ENCODE peak calls at places on chromosomes 13 and 19, in seven cellular contexts. N, R, G, W, D, L and Y are unnamed samples.

GRCh38 chr19:8567522-8568172 is 9.6 kb downstream of the MYO1F start:
- DNase-seq in N (no peak), R (no peak), G (no peak), W (no peak), D (no peak), L (no peak), Y (no peak)

GRCh38 chr13:112728375-112729126 is 38.7 kb downstream of the ATP11A start:
- DNase-seq in N (no peak), R (no peak), G (no peak), W (peak; percentile 24), D (no peak), L (no peak), Y (no peak)

GRCh38 chr13:66323695-66324094 is 906.4 kb downstream of the PCDH9 start:
- DNase-seq in N (no peak), R (peak; percentile 73), G (no peak), W (no peak), D (no peak), L (no peak), Y (no peak)

GRCh38 chr13:112722433-112723250 is 32.8 kb downstream of the ATP11A start:
- DNase-seq in N (no peak), R (peak; percentile 85), G (peak; percentile 94), W (no peak), D (no peak), L (peak; percentile 98), Y (peak; percentile 99)

GRCh38 chr13:94224670-94225069 is 254.8 kb downstream of the DCT start:
- DNase-seq in N (no peak), R (no peak), G (peak; percentile 44), W (no peak), D (no peak), L (no peak), Y (no peak)

GRCh38 chr19:23481043-23481442 is 85.8 kb upstream of the ZNF91 start:
- DNase-seq in N (no peak), R (no peak), G (no peak), W (no peak), D (no peak), L (no peak), Y (no peak)

GRCh38 chr19:45878043-45878794 is 7.7 kb downstream of the IRF2BP1 start:
- DNase-seq in N (no peak), R (no peak), G (no peak), W (no peak), D (no peak), L (no peak), Y (peak; percentile 29)

GRCh38 chr13:40508112-40508511 is 158.3 kb downstream of the FOXO1 start:
- DNase-seq in N (no peak), R (peak; percentile 5), G (no peak), W (no peak), D (no peak), L (no peak), Y (no peak)

GRCh38 chr19:55156202-55157063 is 1.1 kb downstream of the TNNI3 start:
- DNase-seq in N (peak; percentile 91), R (peak; percentile 39), G (peak; percentile 91), W (peak; percentile 99), D (no peak), L (peak; percentile 44), Y (no peak)

GRCh38 chr13:48220592-48221300 is 12.3 kb upstream of the ITM2B start:
- DNase-seq in N (no peak), R (no peak), G (no peak), W (no peak), D (no peak), L (no peak), Y (peak; percentile 51)

GRCh38 chr19:55289117-55289796 is 5.5 kb downstream of the BRSK1 start:
- DNase-seq in N (no peak), R (no peak), G (peak; percentile 54), W (no peak), D (no peak), L (no peak), Y (no peak)

GRCh38 chr19:1168877-1169791 is 4.9 kb downstream of the SBNO2 start:
- DNase-seq in N (no peak), R (peak; percentile 91), G (peak; percentile 58), W (no peak), D (no peak), L (peak; percentile 85), Y (peak; percentile 62)

GRCh38 chr13:87884874-87885273 is 213.7 kb downstream of the SLITRK5 start:
- DNase-seq in N (peak; percentile 15), R (peak; percentile 78), G (peak; percentile 82), W (peak; percentile 39), D (peak; percentile 13), L (peak; percentile 2), Y (no peak)

GRCh38 chr19:940591-941291 is 14.9 kb downstream of the ARID3A start:
- DNase-seq in N (no peak), R (no peak), G (no peak), W (no peak), D (no peak), L (peak; percentile 57), Y (peak; percentile 66)

GRCh38 chr13:27034678-27035111 is 136.9 kb downstream of the USP12 start:
- DNase-seq in N (no peak), R (peak; percentile 41), G (peak; percentile 54), W (peak; percentile 65), D (no peak), L (no peak), Y (no peak)

GRCh38 chr19:33193864-33194362 is at the start of gene LRP3:
- DNase-seq in N (no peak), R (peak; percentile 34), G (peak; percentile 23), W (no peak), D (no peak), L (peak; percentile 11), Y (no peak)

GRCh38 chr13:93039131-93039530 is 187.5 kb upstream of the GPC6 start:
- DNase-seq in N (no peak), R (peak; percentile 9), G (peak; percentile 34), W (no peak), D (no peak), L (peak; percentile 67), Y (no peak)

GRCh38 chr13:42283574-42283973 is 11.6 kb downstream of the AKAP11 start:
- DNase-seq in N (no peak), R (no peak), G (peak; percentile 32), W (no peak), D (no peak), L (no peak), Y (no peak)

GRCh38 chr13:51041126-51041525 is 69.9 kb downstream of the C13orf42 start:
- DNase-seq in N (no peak), R (no peak), G (no peak), W (no peak), D (no peak), L (no peak), Y (no peak)

GRCh38 chr13:110264685-110265275 is 42.2 kb downstream of the COL4A1 start:
- DNase-seq in N (no peak), R (no peak), G (peak; percentile 28), W (no peak), D (no peak), L (no peak), Y (peak; percentile 67)

GRCh38 chr19:3162418-3163229 is 15.9 kb upstream of the S1PR4 start:
- DNase-seq in N (no peak), R (peak; percentile 32), G (peak; percentile 51), W (no peak), D (no peak), L (no peak), Y (peak; percentile 26)

GRCh38 chr19:14081797-14082674 is 3.5 kb downstream of the C19orf67 start:
- DNase-seq in N (no peak), R (no peak), G (no peak), W (no peak), D (no peak), L (peak; percentile 27), Y (peak; percentile 89)

GRCh38 chr13:44627441-44627840 is 51.3 kb upstream of the TSC22D1 start:
- DNase-seq in N (no peak), R (no peak), G (no peak), W (no peak), D (no peak), L (peak; percentile 25), Y (peak; percentile 90)

GRCh38 chr13:104571161-104571889 is 1505.1 kb upstream of the SLC10A2 start:
- DNase-seq in N (peak; percentile 51), R (peak; percentile 83), G (peak; percentile 90), W (peak; percentile 75), D (peak; percentile 46), L (peak; percentile 82), Y (peak; percentile 94)

DNA sequence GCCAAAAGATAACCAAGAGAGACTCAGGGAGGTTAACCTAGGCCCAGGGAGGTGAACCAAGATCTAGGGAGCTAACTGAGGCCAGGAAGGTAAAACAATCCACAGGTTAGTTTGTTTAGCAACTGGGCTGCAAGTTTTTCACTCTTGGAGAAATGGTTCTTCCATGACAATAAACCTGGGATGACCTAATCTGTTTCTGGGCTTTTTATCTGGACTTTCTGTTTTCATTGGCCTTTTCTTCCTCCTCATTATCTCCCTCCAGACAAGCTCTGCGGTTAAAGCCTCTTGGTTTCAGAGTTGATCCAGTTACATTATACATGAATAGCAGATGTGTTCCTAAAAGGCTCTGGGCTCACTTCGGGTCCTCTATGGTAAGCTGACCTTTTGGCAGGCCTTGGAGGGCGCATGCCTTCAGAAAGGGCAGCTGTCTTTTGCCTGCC is 44.2 kb downstream of the PCDH8 start:
- DNase-seq in N (no peak), R (no peak), G (no peak), W (no peak), D (no peak), L (no peak), Y (no peak)
- H3K79me1 ChIP-seq in N (no peaks in the 10 kb centered on the region), R (no peaks in the 10 kb centered on the region), G (no peaks in the 10 kb centered on the region), W (no peaks in the 10 kb centered on the region), D (no peaks in the 10 kb centered on the region), L (no peaks in the 10 kb centered on the region), Y (no peaks in the 10 kb centered on the region)

GRCh38 chr13:33322474-33322827 is 36.9 kb upstream of the STARD13 start:
- DNase-seq in N (no peak), R (peak; percentile 48), G (no peak), W (no peak), D (no peak), L (peak; percentile 95), Y (peak; percentile 90)
- H3K79me1 ChIP-seq in N (no peaks in the 10 kb centered on the region), R (peaks cover 14% of the 10 kb centered on the region), G (no peaks in the 10 kb centered on the region), W (no peaks in the 10 kb centered on the region), D (no peaks in the 10 kb centered on the region), L (peaks cover 18% of the 10 kb centered on the region), Y (no peaks in the 10 kb centered on the region)

GRCh38 chr13:38688674-38689073 is 1.8 kb downstream of the FREM2 start:
- DNase-seq in N (no peak), R (no peak), G (no peak), W (no peak), D (no peak), L (no peak), Y (no peak)
- H3K79me1 ChIP-seq in N (peaks cover 2% of the 10 kb centered on the region), R (no peaks in the 10 kb centered on the region), G (no peaks in the 10 kb centered on the region), W (peaks cover 3% of the 10 kb centered on the region), D (no peaks in the 10 kb centered on the region), L (no peaks in the 10 kb centered on the region), Y (peaks cover 16% of the 10 kb centered on the region)

GRCh38 chr19:5316138-5316537 is 24.5 kb downstream of the PTPRS start:
- DNase-seq in N (no peak), R (no peak), G (no peak), W (no peak), D (no peak), L (no peak), Y (peak; percentile 31)

GRCh38 chr19:5312058-5312457 is 28.6 kb downstream of the PTPRS start:
- DNase-seq in N (no peak), R (no peak), G (no peak), W (no peak), D (no peak), L (no peak), Y (no peak)

GRCh38 chr19:5314907-5315298 is 25.7 kb downstream of the PTPRS start:
- DNase-seq in N (no peak), R (no peak), G (no peak), W (no peak), D (no peak), L (no peak), Y (no peak)

GRCh38 chr19:5313307-5313706 is 27.3 kb downstream of the PTPRS start:
- DNase-seq in N (no peak), R (no peak), G (no peak), W (no peak), D (no peak), L (no peak), Y (no peak)

GRCh38 chr19:5314012-5314906 is 26.4 kb downstream of the PTPRS start:
- DNase-seq in N (no peak), R (no peak), G (no peak), W (no peak), D (no peak), L (peak; percentile 16), Y (peak; percentile 68)
- H3K79me1 ChIP-seq in N (peaks cover 17% of the 10 kb centered on the region), R (no peaks in the 10 kb centered on the region), G (peaks cover 8% of the 10 kb centered on the region), W (peaks cover 22% of the 10 kb centered on the region), D (peaks cover 14% of the 10 kb centered on the region), L (no peaks in the 10 kb centered on the region), Y (no peaks in the 10 kb centered on the region)